ENCODE peak calls at places on chromosomes 2 and 18, in nine cellular contexts. One of them, this sample, is unnamed.

GRCh38 chr2:190800528-190800927 is 80.1 kb upstream of the GLS start:
- DNase-seq in tibial nerve: no peak
- DNase-seq in GM20000: no peak
- DNase-seq in tibial artery: no peak
- DNase-seq in nephron progenitor cell: no peak
- DNase-seq in adrenal gland: no peak
- DNase-seq in neural progenitor cell: no peak
- DNase-seq in neural crest cell: no peak
- DNase-seq in mesothelial cell of epicardium: no peak
- DNase-seq in this sample: no peak

GRCh38 chr2:56128235-56128634 is 55.6 kb upstream of the CCDC85A start:
- DNase-seq in tibial nerve: no peak
- DNase-seq in GM20000: no peak
- DNase-seq in tibial artery: no peak
- DNase-seq in nephron progenitor cell: no peak
- DNase-seq in adrenal gland: no peak
- DNase-seq in neural progenitor cell: no peak
- DNase-seq in neural crest cell: no peak
- DNase-seq in mesothelial cell of epicardium: no peak
- DNase-seq in this sample: no peak

GRCh38 chr18:53380063-53380639 is 844.3 kb downstream of the MBD2 start:
- DNase-seq in tibial nerve: no peak
- DNase-seq in GM20000: peak; percentile 6
- DNase-seq in tibial artery: no peak
- DNase-seq in nephron progenitor cell: peak; percentile 9
- DNase-seq in adrenal gland: no peak
- DNase-seq in neural progenitor cell: peak; percentile 57
- DNase-seq in neural crest cell: peak; percentile 5
- DNase-seq in mesothelial cell of epicardium: no peak
- DNase-seq in this sample: no peak

GRCh38 chr2:237859533-237860272 is at the start of gene RAMP1:
- DNase-seq in tibial nerve: no peak
- DNase-seq in GM20000: peak; percentile 35
- DNase-seq in tibial artery: no peak
- DNase-seq in nephron progenitor cell: peak; percentile 61
- DNase-seq in adrenal gland: no peak
- DNase-seq in neural progenitor cell: peak; percentile 45
- DNase-seq in neural crest cell: no peak
- DNase-seq in mesothelial cell of epicardium: no peak
- DNase-seq in this sample: peak; percentile 67

GRCh38 chr2:138949517-138949916 is 169.3 kb upstream of the NXPH2 start:
- DNase-seq in tibial nerve: no peak
- DNase-seq in GM20000: no peak
- DNase-seq in tibial artery: no peak
- DNase-seq in nephron progenitor cell: no peak
- DNase-seq in adrenal gland: no peak
- DNase-seq in neural progenitor cell: no peak
- DNase-seq in neural crest cell: no peak
- DNase-seq in mesothelial cell of epicardium: no peak
- DNase-seq in this sample: no peak

GRCh38 chr2:38217401-38218188 is 141.6 kb upstream of the CYP1B1 start:
- DNase-seq in tibial nerve: no peak
- DNase-seq in GM20000: no peak
- DNase-seq in tibial artery: no peak
- DNase-seq in nephron progenitor cell: no peak
- DNase-seq in adrenal gland: no peak
- DNase-seq in neural progenitor cell: no peak
- DNase-seq in neural crest cell: no peak
- DNase-seq in mesothelial cell of epicardium: no peak
- DNase-seq in this sample: no peak

GRCh38 chr2:85527787-85528186 is 11.2 kb upstream of the MAT2A start:
- DNase-seq in tibial nerve: no peak
- DNase-seq in GM20000: no peak
- DNase-seq in tibial artery: no peak
- DNase-seq in nephron progenitor cell: no peak
- DNase-seq in adrenal gland: no peak
- DNase-seq in neural progenitor cell: no peak
- DNase-seq in neural crest cell: no peak
- DNase-seq in mesothelial cell of epicardium: no peak
- DNase-seq in this sample: no peak

GRCh38 chr2:33451214-33451613 is 25.2 kb upstream of the RASGRP3 start:
- DNase-seq in tibial nerve: no peak
- DNase-seq in GM20000: no peak
- DNase-seq in tibial artery: no peak
- DNase-seq in nephron progenitor cell: no peak
- DNase-seq in adrenal gland: no peak
- DNase-seq in neural progenitor cell: no peak
- DNase-seq in neural crest cell: no peak
- DNase-seq in mesothelial cell of epicardium: no peak
- DNase-seq in this sample: no peak

GRCh38 chr2:159853101-159853500 is 55.1 kb upstream of the CD302 start:
- DNase-seq in tibial nerve: no peak
- DNase-seq in GM20000: no peak
- DNase-seq in tibial artery: no peak
- DNase-seq in nephron progenitor cell: no peak
- DNase-seq in adrenal gland: no peak
- DNase-seq in neural progenitor cell: no peak
- DNase-seq in neural crest cell: no peak
- DNase-seq in mesothelial cell of epicardium: no peak
- DNase-seq in this sample: no peak

GRCh38 chr18:28690836-28691835 is 514.2 kb upstream of the CDH2 start:
- DNase-seq in tibial nerve: no peak
- DNase-seq in GM20000: no peak
- DNase-seq in tibial artery: no peak
- DNase-seq in nephron progenitor cell: no peak
- DNase-seq in adrenal gland: no peak
- DNase-seq in neural progenitor cell: no peak
- DNase-seq in neural crest cell: no peak
- DNase-seq in mesothelial cell of epicardium: no peak
- DNase-seq in this sample: no peak

GRCh38 chr2:35784777-35785176 is 570.8 kb upstream of the CRIM1 start:
- DNase-seq in tibial nerve: no peak
- DNase-seq in GM20000: no peak
- DNase-seq in tibial artery: no peak
- DNase-seq in nephron progenitor cell: no peak
- DNase-seq in adrenal gland: no peak
- DNase-seq in neural progenitor cell: no peak
- DNase-seq in neural crest cell: no peak
- DNase-seq in mesothelial cell of epicardium: no peak
- DNase-seq in this sample: no peak

GRCh38 chr2:157056200-157056676 is 201.3 kb upstream of the GALNT5 start:
- DNase-seq in tibial nerve: no peak
- DNase-seq in GM20000: no peak
- DNase-seq in tibial artery: no peak
- DNase-seq in nephron progenitor cell: no peak
- DNase-seq in adrenal gland: peak; percentile 45
- DNase-seq in neural progenitor cell: no peak
- DNase-seq in neural crest cell: no peak
- DNase-seq in mesothelial cell of epicardium: no peak
- DNase-seq in this sample: no peak

GRCh38 chr2:101132202-101132601 is 19.0 kb downstream of the TBC1D8 start:
- DNase-seq in tibial nerve: no peak
- DNase-seq in GM20000: no peak
- DNase-seq in tibial artery: no peak
- DNase-seq in nephron progenitor cell: no peak
- DNase-seq in adrenal gland: no peak
- DNase-seq in neural progenitor cell: no peak
- DNase-seq in neural crest cell: no peak
- DNase-seq in mesothelial cell of epicardium: no peak
- DNase-seq in this sample: no peak

GRCh38 chr18:58635891-58636290 is 7.0 kb upstream of the ALPK2 start:
- DNase-seq in tibial nerve: no peak
- DNase-seq in GM20000: no peak
- DNase-seq in tibial artery: no peak
- DNase-seq in nephron progenitor cell: no peak
- DNase-seq in adrenal gland: no peak
- DNase-seq in neural progenitor cell: no peak
- DNase-seq in neural crest cell: no peak
- DNase-seq in mesothelial cell of epicardium: no peak
- DNase-seq in this sample: no peak

GRCh38 chr2:14720319-14720718 is 87.8 kb downstream of the LRATD1 start:
- DNase-seq in tibial nerve: no peak
- DNase-seq in GM20000: no peak
- DNase-seq in tibial artery: no peak
- DNase-seq in nephron progenitor cell: no peak
- DNase-seq in adrenal gland: peak; percentile 8
- DNase-seq in neural progenitor cell: no peak
- DNase-seq in neural crest cell: no peak
- DNase-seq in mesothelial cell of epicardium: no peak
- DNase-seq in this sample: no peak

DNA sequence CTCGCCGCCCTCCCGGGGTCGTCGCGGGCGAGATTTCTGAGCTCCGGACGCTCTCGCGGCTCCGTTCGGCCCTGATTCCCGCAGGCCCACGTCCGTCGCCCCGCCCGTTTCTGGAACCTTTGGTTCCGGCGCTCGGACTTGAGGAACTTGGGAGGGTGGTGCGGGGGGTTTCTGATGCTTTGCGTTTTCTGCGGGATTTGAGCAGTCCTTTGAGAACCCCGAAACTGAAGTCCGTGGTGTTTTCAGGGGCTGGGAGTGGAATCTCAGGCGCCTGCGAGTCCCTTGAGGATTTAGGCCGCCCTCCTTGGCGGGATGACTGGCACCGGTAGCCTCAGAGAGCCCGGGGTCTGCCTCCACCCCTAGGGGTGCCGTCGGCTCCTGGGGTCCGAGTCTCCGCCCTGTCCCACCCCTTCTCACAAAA is 336 bp downstream of the THNSL2 start:
- DNase-seq in tibial nerve: no peak
- DNase-seq in GM20000: no peak
- DNase-seq in tibial artery: no peak
- DNase-seq in nephron progenitor cell: no peak
- DNase-seq in adrenal gland: no peak
- DNase-seq in neural progenitor cell: no peak
- DNase-seq in neural crest cell: peak; percentile 11
- DNase-seq in mesothelial cell of epicardium: no peak
- DNase-seq in this sample: no peak
- TF ChIP-seq CTCF in tibial nerve: no peak
- TF ChIP-seq CTCF in GM20000: no peak
- TF ChIP-seq CTCF in tibial artery: no peak
- TF ChIP-seq CTCF in nephron progenitor cell: no peak
- TF ChIP-seq CTCF in adrenal gland: no peak
- TF ChIP-seq CTCF in neural progenitor cell: no peak
- TF ChIP-seq CTCF in neural crest cell: no peak
- TF ChIP-seq CTCF in mesothelial cell of epicardium: no peak
- TF ChIP-seq CTCF in this sample: no peak

GRCh38 chr2:211035548-211036185 is 479.3 kb downstream of the CPS1 start:
- DNase-seq in tibial nerve: no peak
- DNase-seq in GM20000: peak; percentile 6
- DNase-seq in tibial artery: no peak
- DNase-seq in nephron progenitor cell: peak; percentile 3
- DNase-seq in adrenal gland: peak; percentile 18
- DNase-seq in neural progenitor cell: peak; percentile 53
- DNase-seq in neural crest cell: peak; percentile 5
- DNase-seq in mesothelial cell of epicardium: no peak
- DNase-seq in this sample: no peak

GRCh38 chr2:211027976-211028375 is 471.6 kb downstream of the CPS1 start:
- DNase-seq in tibial nerve: no peak
- DNase-seq in GM20000: no peak
- DNase-seq in tibial artery: no peak
- DNase-seq in nephron progenitor cell: no peak
- DNase-seq in adrenal gland: no peak
- DNase-seq in neural progenitor cell: no peak
- DNase-seq in neural crest cell: no peak
- DNase-seq in mesothelial cell of epicardium: no peak
- DNase-seq in this sample: no peak

GRCh38 chr2:211033765-211034164 is 477.4 kb downstream of the CPS1 start:
- DNase-seq in tibial nerve: no peak
- DNase-seq in GM20000: no peak
- DNase-seq in tibial artery: no peak
- DNase-seq in nephron progenitor cell: no peak
- DNase-seq in adrenal gland: no peak
- DNase-seq in neural progenitor cell: peak; percentile 47
- DNase-seq in neural crest cell: no peak
- DNase-seq in mesothelial cell of epicardium: no peak
- DNase-seq in this sample: no peak
- TF ChIP-seq CTCF in tibial nerve: peak; percentile 24
- TF ChIP-seq CTCF in GM20000: no peak
- TF ChIP-seq CTCF in tibial artery: peak; percentile 12
- TF ChIP-seq CTCF in nephron progenitor cell: peak; percentile 43
- TF ChIP-seq CTCF in adrenal gland: peak; percentile 20
- TF ChIP-seq CTCF in neural progenitor cell: peak; percentile 67
- TF ChIP-seq CTCF in neural crest cell: peak; percentile 69
- TF ChIP-seq CTCF in mesothelial cell of epicardium: no peak
- TF ChIP-seq CTCF in this sample: peak; percentile 57

GRCh38 chr2:184067502-184067901 is 530.8 kb upstream of the ZNF804A start:
- DNase-seq in tibial nerve: no peak
- DNase-seq in GM20000: no peak
- DNase-seq in tibial artery: no peak
- DNase-seq in nephron progenitor cell: no peak
- DNase-seq in adrenal gland: no peak
- DNase-seq in neural progenitor cell: peak; percentile 24
- DNase-seq in neural crest cell: no peak
- DNase-seq in mesothelial cell of epicardium: no peak
- DNase-seq in this sample: no peak
- TF ChIP-seq CTCF in tibial nerve: no peak
- TF ChIP-seq CTCF in GM20000: no peak
- TF ChIP-seq CTCF in tibial artery: no peak
- TF ChIP-seq CTCF in nephron progenitor cell: no peak
- TF ChIP-seq CTCF in adrenal gland: no peak
- TF ChIP-seq CTCF in neural progenitor cell: peak; percentile 56
- TF ChIP-seq CTCF in neural crest cell: no peak
- TF ChIP-seq CTCF in mesothelial cell of epicardium: no peak
- TF ChIP-seq CTCF in this sample: no peak

DNA sequence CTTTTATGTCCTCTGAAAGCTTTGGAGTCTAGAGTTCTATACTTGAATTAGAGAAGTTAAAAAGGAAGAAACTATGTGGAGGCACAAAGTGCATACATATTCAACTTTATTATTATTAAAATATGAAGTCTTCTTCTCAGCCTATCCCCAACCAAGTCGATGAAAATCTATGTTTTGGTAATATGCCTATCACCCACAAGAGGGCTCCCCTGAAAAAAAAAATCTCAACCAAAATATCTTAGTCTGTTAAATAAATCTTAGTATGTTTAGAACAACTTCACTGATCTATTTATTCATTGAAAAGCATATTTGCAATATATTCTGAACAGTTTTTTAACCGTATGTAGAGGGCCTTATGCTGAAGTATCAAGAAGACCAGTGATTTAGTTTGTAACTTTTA is 804.5 kb downstream of the TDRD15 start:
- DNase-seq in tibial nerve: no peak
- DNase-seq in GM20000: no peak
- DNase-seq in tibial artery: no peak
- DNase-seq in nephron progenitor cell: no peak
- DNase-seq in adrenal gland: no peak
- DNase-seq in neural progenitor cell: no peak
- DNase-seq in neural crest cell: no peak
- DNase-seq in mesothelial cell of epicardium: no peak
- DNase-seq in this sample: no peak
- TF ChIP-seq CTCF in tibial nerve: peak; percentile 11
- TF ChIP-seq CTCF in GM20000: no peak
- TF ChIP-seq CTCF in tibial artery: no peak
- TF ChIP-seq CTCF in nephron progenitor cell: peak; percentile 17
- TF ChIP-seq CTCF in adrenal gland: peak; percentile 18
- TF ChIP-seq CTCF in neural progenitor cell: peak; percentile 42
- TF ChIP-seq CTCF in neural crest cell: peak; percentile 49
- TF ChIP-seq CTCF in mesothelial cell of epicardium: peak; percentile 42
- TF ChIP-seq CTCF in this sample: peak; percentile 41

This sample was measured in dorsolateral prefrontal cortex.